ENCODE peak calls at places on chromosomes 5 and 9, in ten cellular contexts. One of them, this sample, is unnamed. For H3K36me3, the result is how much of the 10 kb centered on the place peaks cover.

GRCh38 chr5:136810198-136810823 is 445.0 kb upstream of the TRPC7 start:
- DNase-seq in Peyer's patch: no peak
- DNase-seq in prostate gland: no peak
- DNase-seq in stomach: no peak
- DNase-seq in sigmoid colon: no peak
- DNase-seq in spleen: no peak
- DNase-seq in HCT116: no peak
- DNase-seq in uterus: no peak
- DNase-seq in IMR-90: peak
- DNase-seq in breast epithelium: no peak
- DNase-seq in this sample: no peak

GRCh38 chr5:43635374-43635773 is 32.4 kb downstream of the NNT start:
- DNase-seq in IMR-90: peak
- DNase-seq in prostate gland: no peak
- DNase-seq in spleen: no peak
- DNase-seq in uterus: no peak
- DNase-seq in stomach: no peak
- DNase-seq in breast epithelium: no peak
- DNase-seq in Peyer's patch: no peak
- DNase-seq in sigmoid colon: no peak
- DNase-seq in HCT116: no peak
- DNase-seq in this sample: no peak

GRCh38 chr5:180250329-180250728 is 41.3 kb upstream of the RASGEF1C start:
- DNase-seq in Peyer's patch: no peak
- DNase-seq in breast epithelium: no peak
- DNase-seq in IMR-90: no peak
- DNase-seq in prostate gland: no peak
- DNase-seq in spleen: no peak
- DNase-seq in stomach: no peak
- DNase-seq in uterus: no peak
- DNase-seq in HCT116: no peak
- DNase-seq in sigmoid colon: no peak
- DNase-seq in this sample: no peak

GRCh38 chr9:37324691-37325490 is 97.6 kb upstream of the GRHPR start:
- DNase-seq in stomach: no peak
- DNase-seq in breast epithelium: no peak
- DNase-seq in HCT116: no peak
- DNase-seq in prostate gland: no peak
- DNase-seq in uterus: no peak
- DNase-seq in spleen: no peak
- DNase-seq in IMR-90: no peak
- DNase-seq in sigmoid colon: no peak
- DNase-seq in Peyer's patch: no peak
- DNase-seq in this sample: no peak

GRCh38 chr9:30575218-30575617 is 1809.2 kb upstream of the ACO1 start:
- DNase-seq in breast epithelium: no peak
- DNase-seq in stomach: no peak
- DNase-seq in prostate gland: no peak
- DNase-seq in Peyer's patch: no peak
- DNase-seq in uterus: no peak
- DNase-seq in HCT116: no peak
- DNase-seq in sigmoid colon: no peak
- DNase-seq in spleen: peak
- DNase-seq in IMR-90: no peak
- DNase-seq in this sample: no peak

GRCh38 chr5:171580506-171581265 is 161.2 kb downstream of the FGF18 start:
- DNase-seq in Peyer's patch: no peak
- DNase-seq in prostate gland: no peak
- DNase-seq in uterus: no peak
- DNase-seq in IMR-90: peak
- DNase-seq in HCT116: no peak
- DNase-seq in sigmoid colon: no peak
- DNase-seq in spleen: no peak
- DNase-seq in breast epithelium: no peak
- DNase-seq in stomach: no peak
- DNase-seq in this sample: peak

GRCh38 chr5:160240350-160240749 is 11.0 kb downstream of the FABP6 start:
- DNase-seq in sigmoid colon: no peak
- DNase-seq in spleen: peak
- DNase-seq in prostate gland: no peak
- DNase-seq in breast epithelium: no peak
- DNase-seq in HCT116: no peak
- DNase-seq in IMR-90: no peak
- DNase-seq in Peyer's patch: no peak
- DNase-seq in stomach: no peak
- DNase-seq in uterus: no peak
- DNase-seq in this sample: no peak

GRCh38 chr5:78591227-78591626 is 57.3 kb downstream of the LHFPL2 start:
- DNase-seq in prostate gland: no peak
- DNase-seq in uterus: no peak
- DNase-seq in Peyer's patch: no peak
- DNase-seq in spleen: no peak
- DNase-seq in sigmoid colon: no peak
- DNase-seq in HCT116: peak
- DNase-seq in stomach: no peak
- DNase-seq in breast epithelium: no peak
- DNase-seq in IMR-90: peak
- DNase-seq in this sample: no peak

GRCh38 chr9:93903886-93904648 is 51.1 kb downstream of the BARX1 start:
- DNase-seq in breast epithelium: no peak
- DNase-seq in spleen: peak
- DNase-seq in sigmoid colon: peak
- DNase-seq in HCT116: no peak
- DNase-seq in uterus: no peak
- DNase-seq in Peyer's patch: no peak
- DNase-seq in IMR-90: no peak
- DNase-seq in prostate gland: no peak
- DNase-seq in stomach: no peak
- DNase-seq in this sample: peak

GRCh38 chr5:173714551-173715428 is 98.3 kb upstream of the BOD1 start:
- DNase-seq in sigmoid colon: no peak
- DNase-seq in uterus: no peak
- DNase-seq in prostate gland: no peak
- DNase-seq in stomach: no peak
- DNase-seq in Peyer's patch: no peak
- DNase-seq in spleen: no peak
- DNase-seq in breast epithelium: no peak
- DNase-seq in IMR-90: peak
- DNase-seq in HCT116: no peak
- DNase-seq in this sample: no peak

DNA sequence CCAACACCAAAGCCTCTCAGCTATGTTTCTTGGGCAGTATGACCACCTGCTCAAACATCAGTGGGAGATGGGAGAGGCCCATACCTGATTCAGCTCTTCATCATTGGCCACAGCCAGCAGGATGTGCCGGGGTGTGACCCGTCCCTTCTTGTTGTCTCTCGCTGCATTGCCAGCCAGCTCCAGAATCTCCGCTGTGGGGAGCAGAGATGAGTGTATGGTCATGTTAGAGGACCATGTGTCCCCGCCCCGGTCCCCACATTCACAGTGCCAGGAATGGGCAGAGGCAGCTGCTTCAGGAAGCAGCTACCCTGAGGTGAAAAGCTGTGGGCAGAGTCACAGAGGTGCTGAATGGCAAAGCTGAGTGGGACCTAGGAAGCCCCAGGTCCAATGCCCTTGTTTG is 29.1 kb downstream of the MACROH2A1 start:
- DNase-seq in IMR-90: no peak
- DNase-seq in HCT116: no peak
- DNase-seq in prostate gland: no peak
- DNase-seq in stomach: no peak
- DNase-seq in breast epithelium: no peak
- DNase-seq in Peyer's patch: no peak
- DNase-seq in sigmoid colon: no peak
- DNase-seq in uterus: no peak
- DNase-seq in spleen: peak
- DNase-seq in this sample: no peak
- H3K36me3 ChIP-seq in IMR-90: under half
- H3K36me3 ChIP-seq in HCT116: under half
- H3K36me3 ChIP-seq in prostate gland: under half
- H3K36me3 ChIP-seq in stomach: half or more
- H3K36me3 ChIP-seq in breast epithelium: under half
- H3K36me3 ChIP-seq in Peyer's patch: under half
- H3K36me3 ChIP-seq in sigmoid colon: under half
- H3K36me3 ChIP-seq in uterus: under half
- H3K36me3 ChIP-seq in spleen: half or more
- H3K36me3 ChIP-seq in this sample: under half

DNA sequence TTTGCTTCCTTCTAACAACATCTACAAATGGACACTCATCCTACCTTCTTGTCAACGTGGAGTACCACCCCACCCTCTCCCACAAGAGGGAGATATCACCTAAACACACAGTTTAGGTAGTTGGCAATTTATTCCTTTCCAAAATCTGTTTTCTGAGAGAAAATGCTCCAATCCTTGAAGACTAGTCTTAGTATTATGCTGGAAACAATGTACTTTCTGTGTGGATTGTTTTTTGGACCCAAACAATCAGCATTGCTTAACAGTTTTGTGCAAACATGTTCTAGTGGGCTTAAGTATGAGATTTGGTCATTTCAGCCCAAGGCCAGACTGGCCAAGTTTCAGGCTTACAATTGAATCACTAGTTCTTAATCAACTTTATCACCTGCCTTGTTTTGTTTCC is 359.1 kb downstream of the ARHGEF28 start:
- DNase-seq in stomach: no peak
- DNase-seq in IMR-90: peak
- DNase-seq in sigmoid colon: no peak
- DNase-seq in spleen: no peak
- DNase-seq in HCT116: peak
- DNase-seq in uterus: no peak
- DNase-seq in prostate gland: no peak
- DNase-seq in breast epithelium: peak
- DNase-seq in Peyer's patch: no peak
- DNase-seq in this sample: no peak
- TF ChIP-seq CTCF in stomach: peak
- TF ChIP-seq CTCF in IMR-90: peak
- TF ChIP-seq CTCF in sigmoid colon: no peak
- TF ChIP-seq CTCF in spleen: no peak
- TF ChIP-seq CTCF in HCT116: peak
- TF ChIP-seq CTCF in uterus: no peak
- TF ChIP-seq CTCF in prostate gland: no peak
- TF ChIP-seq CTCF in breast epithelium: no peak
- TF ChIP-seq CTCF in Peyer's patch: no peak
- TF ChIP-seq CTCF in this sample: no peak

GRCh38 chr5:56147106-56147505 is 86.0 kb downstream of the ANKRD55 start:
- DNase-seq in spleen: no peak
- DNase-seq in sigmoid colon: no peak
- DNase-seq in HCT116: no peak
- DNase-seq in breast epithelium: no peak
- DNase-seq in uterus: no peak
- DNase-seq in Peyer's patch: no peak
- DNase-seq in stomach: no peak
- DNase-seq in prostate gland: no peak
- DNase-seq in IMR-90: no peak
- DNase-seq in this sample: no peak
- TF ChIP-seq POLR2A in spleen: no peak
- TF ChIP-seq POLR2A in sigmoid colon: no peak
- TF ChIP-seq POLR2A in HCT116: no peak
- TF ChIP-seq POLR2A in breast epithelium: no peak
- TF ChIP-seq POLR2A in uterus: no peak
- TF ChIP-seq POLR2A in Peyer's patch: no peak
- TF ChIP-seq POLR2A in stomach: no peak
- TF ChIP-seq POLR2A in prostate gland: no peak
- TF ChIP-seq POLR2A in IMR-90: no peak
- TF ChIP-seq POLR2A in this sample: no peak

GRCh38 chr5:132484386-132484715 is 6.2 kb downstream of the IRF1 start:
- DNase-seq in uterus: peak
- DNase-seq in stomach: peak
- DNase-seq in spleen: peak
- DNase-seq in HCT116: no peak
- DNase-seq in breast epithelium: no peak
- DNase-seq in prostate gland: no peak
- DNase-seq in IMR-90: no peak
- DNase-seq in Peyer's patch: peak
- DNase-seq in sigmoid colon: peak
- DNase-seq in this sample: no peak
- H3K36me3 ChIP-seq in uterus: under half
- H3K36me3 ChIP-seq in stomach: half or more
- H3K36me3 ChIP-seq in spleen: half or more
- H3K36me3 ChIP-seq in HCT116: under half
- H3K36me3 ChIP-seq in breast epithelium: under half
- H3K36me3 ChIP-seq in prostate gland: under half
- H3K36me3 ChIP-seq in IMR-90: half or more
- H3K36me3 ChIP-seq in Peyer's patch: under half
- H3K36me3 ChIP-seq in sigmoid colon: under half
- H3K36me3 ChIP-seq in this sample: under half

DNA sequence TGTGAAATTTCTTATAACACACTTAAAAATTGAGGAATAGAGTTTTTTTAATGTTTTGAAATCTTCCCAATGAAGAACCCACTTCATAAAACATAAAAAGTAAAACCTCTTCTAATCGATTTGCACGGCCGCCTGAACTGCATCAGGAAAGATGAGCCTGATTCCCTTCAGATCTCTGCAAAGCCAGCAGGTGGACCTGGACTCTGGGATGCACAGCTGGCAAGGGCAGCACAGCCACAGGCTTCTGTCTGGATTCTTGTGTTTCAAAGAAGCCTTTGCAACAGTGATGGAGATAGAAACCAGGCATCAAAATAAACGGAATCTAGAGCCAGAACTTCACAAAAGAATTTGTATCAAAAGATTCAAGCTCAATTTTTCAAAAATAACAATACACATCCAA is 36.0 kb upstream of the SPATA31C2 start:
- DNase-seq in prostate gland: no peak
- DNase-seq in spleen: no peak
- DNase-seq in sigmoid colon: no peak
- DNase-seq in stomach: no peak
- DNase-seq in IMR-90: no peak
- DNase-seq in HCT116: no peak
- DNase-seq in uterus: no peak
- DNase-seq in breast epithelium: no peak
- DNase-seq in Peyer's patch: no peak
- DNase-seq in this sample: no peak
- TF ChIP-seq CTCF in prostate gland: no peak
- TF ChIP-seq CTCF in spleen: no peak
- TF ChIP-seq CTCF in sigmoid colon: no peak
- TF ChIP-seq CTCF in stomach: no peak
- TF ChIP-seq CTCF in IMR-90: no peak
- TF ChIP-seq CTCF in HCT116: no peak
- TF ChIP-seq CTCF in uterus: no peak
- TF ChIP-seq CTCF in breast epithelium: no peak
- TF ChIP-seq CTCF in Peyer's patch: no peak
- TF ChIP-seq CTCF in this sample: no peak

This sample was measured in ovary.